ENCODE peak calls at places on chromosomes 4 and X, in seven cellular contexts. A, Q, E, G, S, N and C are unnamed samples.

GRCh38 chr4:175590205-175590604 is 221.9 kb downstream of the GPM6A start:
- DNase-seq in Q (no peak), E (no peak), N (no peak), S (no peak), A (no peak), G (no peak), C (no peak)

GRCh38 chrX:49610718-49611310 is 12.0 kb downstream of the GAGE1 start:
- DNase-seq in N (no peak), Q (no peak), E (no peak), A (no peak), S (no peak), G (no peak), C (no peak)

GRCh38 chrX:12874599-12874998 is 7.7 kb downstream of the TLR7 start:
- DNase-seq in G (no peak), A (no peak), S (no peak), Q (peak; percentile 6), E (no peak), N (no peak), C (no peak)

GRCh38 chr4:41029098-41029497 is 185.2 kb downstream of the APBB2 start:
- DNase-seq in G (no peak), Q (no peak), E (no peak), A (no peak), N (no peak), S (no peak), C (no peak)

GRCh38 chr4:153497091-153497531 is 31.0 kb downstream of the TMEM131L start:
- DNase-seq in N (no peak), Q (no peak), G (no peak), A (no peak), E (peak; percentile 31), S (no peak), C (peak; percentile 48)

GRCh38 chrX:66164931-66165330 is 884 bp downstream of the HEPH start:
- DNase-seq in A (no peak), N (no peak), G (no peak), Q (no peak), S (no peak), E (no peak), C (no peak)

GRCh38 chr4:1009647-1010521 is 1.5 kb upstream of the FGFRL1 start:
- DNase-seq in N (no peak), S (no peak), G (peak; percentile 65), E (peak; percentile 34), Q (peak; percentile 53), A (no peak), C (peak; percentile 37)

GRCh38 chr4:88865051-88865450 is 167.4 kb upstream of the NAP1L5 start:
- DNase-seq in G (no peak), A (no peak), N (no peak), E (no peak), S (no peak), Q (peak; percentile 59), C (no peak)